ENCODE peak calls at places on chromosomes 3 and 15, in six cellular contexts. Q is transverse colon; M is H1; O is naive thymus-derived CD4-positive, alpha-beta T cell; D is GM23338; U is fibroblast of lung. J is an unnamed sample. For H3K4me1, the result is how much of the 10 kb centered on the place peaks cover.

GRCh38 chr3:142226474-142226873 is 1.1 kb upstream of the GK5 start:
- DNase-seq in D (peak), O (no peak), U (no peak), M (no peak), Q (no peak), J (no peak)

GRCh38 chr15:37204698-37205097 is 104.3 kb upstream of the MEIS2 start:
- DNase-seq in D (peak), M (no peak), O (no peak), Q (no peak), U (no peak), J (no peak)

GRCh38 chr3:129658156-129658843 is 51.8 kb upstream of the PLXND1 start:
- DNase-seq in O (no peak), D (no peak), U (no peak), Q (no peak), M (no peak), J (no peak)

GRCh38 chr3:125356140-125357026 is 18.7 kb downstream of the ZNF148 start:
- DNase-seq in Q (no peak), U (no peak), M (no peak), O (no peak), D (no peak), J (no peak)

GRCh38 chr3:72641072-72641471 is 207.2 kb downstream of the SHQ1 start:
- DNase-seq in M (no peak), O (no peak), D (no peak), U (no peak), Q (no peak), J (no peak)

GRCh38 chr3:172447611-172448579 is at the start of gene GHSR:
- DNase-seq in M (no peak), U (no peak), Q (no peak), O (no peak), D (peak), J (no peak)

GRCh38 chr15:48466825-48467224 is 135.6 kb downstream of the DUT start:
- DNase-seq in Q (no peak), U (no peak), M (no peak), O (no peak), D (no peak), J (no peak)

GRCh38 chr3:25532763-25533162 is 104.7 kb downstream of the RARB start:
- DNase-seq in U (peak), O (no peak), M (peak), Q (no peak), D (peak), J (peak)

GRCh38 chr15:69784808-69785550 is 312.7 kb downstream of the TLE3 start:
- DNase-seq in D (no peak), M (no peak), O (no peak), U (peak), Q (no peak), J (no peak)

GRCh38 chr3:77467702-77468407 is 428.0 kb downstream of the ROBO2 start:
- DNase-seq in O (no peak), M (no peak), U (no peak), Q (no peak), D (no peak), J (no peak)

GRCh38 chr3:56988874-56989433 is 71.5 kb upstream of the SPATA12 start:
- DNase-seq in O (peak), D (peak), Q (peak), M (peak), U (peak), J (peak)

GRCh38 chr3:14988988-14989394 is 41.6 kb downstream of the NR2C2 start:
- DNase-seq in O (no peak), U (no peak), Q (peak), M (peak), D (peak), J (peak)

GRCh38 chr3:97981886-97982285 is 9.7 kb upstream of the RIOX2 start:
- DNase-seq in M (no peak), U (peak), Q (no peak), O (no peak), D (no peak), J (no peak)

GRCh38 chr3:178672263-178672662 is 136.0 kb downstream of the KCNMB2 start:
- DNase-seq in M (no peak), D (no peak), O (no peak), Q (no peak), U (no peak), J (no peak)

GRCh38 chr3:196237203-196237602 is 20.9 kb downstream of the SLC51A start:
- DNase-seq in M (no peak), U (no peak), D (no peak), O (no peak), Q (no peak), J (no peak)

GRCh38 chr3:123081718-123082369 is 15.0 kb downstream of the PDIA5 start:
- DNase-seq in U (no peak), Q (no peak), M (no peak), O (no peak), D (no peak), J (no peak)

GRCh38 chr15:100873029-100873677 is 6.5 kb upstream of the ALDH1A3 start:
- DNase-seq in D (peak), M (no peak), U (peak), O (peak), Q (peak), J (peak)

GRCh38 chr3:186998937-186999368 is 68.6 kb downstream of the ST6GAL1 start:
- DNase-seq in M (peak), O (no peak), Q (no peak), D (peak), U (no peak), J (no peak)

GRCh38 chr15:95701410-95701809 is 629.1 kb upstream of the NR2F2 start:
- DNase-seq in Q (no peak), U (no peak), M (no peak), D (no peak), O (no peak), J (no peak)

GRCh38 chr3:66023254-66023653 is 15.5 kb downstream of the MAGI1 start:
- DNase-seq in M (no peak), O (no peak), D (no peak), Q (no peak), U (no peak), J (no peak)

GRCh38 chr3:177835008-177835407 is 637.7 kb upstream of the TBL1XR1 start:
- DNase-seq in Q (no peak), U (peak), M (no peak), D (no peak), O (no peak), J (no peak)

GRCh38 chr3:20576228-20576627 is 390.2 kb upstream of the SGO1 start:
- DNase-seq in Q (no peak), U (no peak), M (no peak), D (no peak), O (no peak), J (no peak)

GRCh38 chr3:132879651-132880050 is 157.4 kb upstream of the NPHP3 start:
- DNase-seq in Q (no peak), D (peak), U (no peak), M (peak), O (no peak), J (no peak)

GRCh38 chr3:126154391-126155279 is 25.8 kb downstream of the ALDH1L1 start:
- DNase-seq in U (no peak), M (no peak), O (no peak), D (no peak), Q (no peak), J (no peak)

GRCh38 chr3:10470666-10471336 is 34.6 kb downstream of the ATP2B2 start:
- DNase-seq in Q (no peak), D (peak), M (no peak), O (no peak), U (no peak), J (no peak)

GRCh38 chr3:146640955-146641867 is 36.1 kb upstream of the PLSCR5 start:
- DNase-seq in M (no peak), O (no peak), D (peak), U (peak), Q (no peak), J (peak)

GRCh38 chr3:48962939-48963338 is 27.1 kb upstream of the P4HTM start:
- DNase-seq in U (no peak), O (no peak), M (no peak), D (peak), Q (no peak), J (no peak)

GRCh38 chr3:24273491-24273890 is 221.2 kb downstream of the THRB start:
- DNase-seq in M (no peak), Q (no peak), O (no peak), U (no peak), D (no peak), J (no peak)

GRCh38 chr15:40964006-40964405 is 10.7 kb downstream of the CHAC1 start:
- DNase-seq in U (no peak), M (no peak), Q (no peak), D (no peak), O (no peak), J (no peak)

GRCh38 chr3:142732066-142732465 is 8.2 kb downstream of the TRPC1 start:
- DNase-seq in U (no peak), M (no peak), Q (no peak), D (peak), O (no peak), J (no peak)

GRCh38 chr3:45950686-45951600 is 7.7 kb downstream of the CXCR6 start:
- DNase-seq in Q (no peak), M (no peak), D (no peak), O (peak), U (no peak), J (peak)

GRCh38 chr15:50825946-50826345 is 60.4 kb upstream of the SPPL2A start:
- DNase-seq in O (no peak), D (no peak), U (no peak), Q (no peak), M (no peak), J (no peak)

GRCh38 chr3:150739200-150739863 is 23.6 kb downstream of the SIAH2 start:
- DNase-seq in M (no peak), U (no peak), O (no peak), D (no peak), Q (no peak), J (no peak)
- H3K4me1 ChIP-seq in M (under half), U (under half), O (under half), D (under half), Q (under half), J (half or more)

GRCh38 chr15:85414037-85414436 is 33.6 kb downstream of the AKAP13 start:
- DNase-seq in U (no peak), O (no peak), D (no peak), M (no peak), Q (no peak), J (no peak)

GRCh38 chr15:85412956-85413854 is 32.8 kb downstream of the AKAP13 start:
- DNase-seq in O (peak), D (no peak), M (peak), U (peak), Q (peak), J (peak)

GRCh38 chr15:85414991-85415390 is 34.6 kb downstream of the AKAP13 start:
- DNase-seq in U (no peak), D (no peak), M (no peak), Q (no peak), O (no peak), J (no peak)

GRCh38 chr15:85415779-85416178 is 35.4 kb downstream of the AKAP13 start:
- DNase-seq in M (no peak), D (no peak), U (no peak), Q (no peak), O (no peak), J (no peak)

GRCh38 chr15:85414495-85414894 is 34.1 kb downstream of the AKAP13 start:
- DNase-seq in U (peak), Q (no peak), D (no peak), M (no peak), O (peak), J (peak)
- H3K4me1 ChIP-seq in U (under half), Q (under half), D (under half), M (under half), O (under half), J (under half)

DNA sequence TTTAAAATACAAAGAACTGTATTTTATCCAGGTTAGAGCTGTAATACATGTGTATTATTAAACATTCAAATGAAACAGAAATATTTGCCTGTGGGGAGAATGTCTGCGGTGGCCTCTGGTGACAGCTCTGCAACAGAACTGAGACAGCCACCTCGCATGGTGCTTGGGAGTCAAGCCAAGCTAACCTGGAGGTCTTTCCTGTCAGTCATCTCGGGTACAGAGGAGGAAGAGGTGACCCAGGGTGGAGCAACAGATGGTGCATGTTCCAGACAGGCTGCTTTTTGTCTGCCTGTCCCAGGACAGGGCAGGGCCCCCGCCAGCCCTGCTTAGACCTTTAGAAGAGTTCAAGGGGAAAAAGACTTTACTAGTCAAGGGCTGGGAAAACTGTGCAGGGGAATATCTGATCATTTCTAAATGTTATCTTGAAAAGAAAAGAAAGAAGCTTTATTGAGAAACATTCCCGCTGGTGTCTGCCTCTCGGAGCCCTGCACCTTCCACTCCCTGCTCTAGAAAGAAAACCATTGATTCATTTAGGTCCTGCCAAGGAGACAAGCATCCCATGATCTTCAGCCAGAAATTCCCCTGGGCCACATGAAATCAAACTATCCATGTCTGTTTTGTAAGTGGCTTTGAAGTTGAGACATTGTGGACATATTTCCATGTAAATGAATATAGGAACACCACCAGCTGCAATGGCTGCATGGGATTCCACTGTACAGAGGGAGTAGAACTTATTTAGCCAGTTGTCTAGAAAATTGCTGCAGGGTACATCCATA is 5.5 kb upstream of the NR2E3 start:
- DNase-seq in M (no peak), O (no peak), Q (no peak), D (no peak), U (no peak), J (no peak)
- H3K4me1 ChIP-seq in M (under half), O (under half), Q (under half), D (under half), U (under half), J (under half)

GRCh38 chr15:98715890-98716443 is 67.6 kb downstream of the IGF1R start:
- DNase-seq in O (peak), Q (no peak), D (no peak), M (no peak), U (no peak), J (no peak)

GRCh38 chr15:98719169-98719515 is 70.8 kb downstream of the IGF1R start:
- DNase-seq in M (no peak), U (no peak), Q (no peak), O (no peak), D (no peak), J (no peak)

GRCh38 chr15:98720036-98720435 is 71.7 kb downstream of the IGF1R start:
- DNase-seq in M (no peak), D (no peak), O (no peak), U (no peak), Q (no peak), J (no peak)

GRCh38 chr15:98718426-98719168 is 70.3 kb downstream of the IGF1R start:
- DNase-seq in U (no peak), Q (no peak), O (no peak), M (no peak), D (no peak), J (no peak)

GRCh38 chr15:98717942-98718341 is 69.6 kb downstream of the IGF1R start:
- DNase-seq in Q (no peak), M (no peak), O (no peak), U (no peak), D (no peak), J (no peak)
- H3K4me1 ChIP-seq in Q (under half), M (half or more), O (under half), U (under half), D (half or more), J (under half)

GRCh38 chr3:42514876-42515275 is 12.4 kb downstream of the VIPR1 start:
- DNase-seq in O (no peak), U (no peak), D (no peak), M (no peak), Q (no peak), J (no peak)

GRCh38 chr3:42513121-42513520 is 10.7 kb downstream of the VIPR1 start:
- DNase-seq in D (no peak), U (no peak), Q (no peak), M (no peak), O (no peak), J (no peak)

GRCh38 chr3:42515391-42515916 is 13.0 kb downstream of the VIPR1 start:
- DNase-seq in U (no peak), Q (peak), O (no peak), D (no peak), M (no peak), J (no peak)

GRCh38 chr3:42511196-42511595 is 8.8 kb downstream of the VIPR1 start:
- DNase-seq in U (no peak), Q (no peak), O (no peak), M (no peak), D (no peak), J (no peak)

DNA sequence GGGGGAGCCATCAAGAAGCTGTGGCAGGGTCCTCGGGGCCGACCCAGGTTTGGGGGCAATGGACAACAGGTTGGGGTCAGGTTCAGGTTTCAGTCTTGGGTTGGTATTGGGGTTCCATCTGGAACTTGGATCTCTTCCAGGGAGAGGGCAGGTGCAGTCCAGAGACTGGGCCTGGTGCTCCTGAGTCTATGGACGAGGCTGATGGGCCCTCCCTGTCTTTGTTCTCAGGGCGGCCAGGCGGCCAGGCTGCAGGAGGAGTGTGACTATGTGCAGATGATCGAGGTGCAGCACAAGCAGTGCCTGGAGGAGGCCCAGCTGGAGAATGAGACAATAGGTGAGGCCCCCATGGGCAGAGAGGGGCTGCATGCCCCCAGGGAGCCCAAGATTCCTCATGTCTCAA is 11.1 kb downstream of the VIPR1 start:
- DNase-seq in Q (no peak), M (no peak), D (no peak), O (no peak), U (no peak), J (no peak)
- H3K4me1 ChIP-seq in Q (half or more), M (under half), D (under half), O (under half), U (under half), J (under half)

GRCh38 chr15:78673917-78674444 is 33.0 kb upstream of the CHRNB4 start:
- DNase-seq in U (no peak), Q (no peak), M (no peak), D (no peak), O (no peak), J (no peak)

GRCh38 chr15:78673476-78673875 is 32.5 kb upstream of the CHRNB4 start:
- DNase-seq in O (no peak), M (no peak), D (no peak), Q (no peak), U (no peak), J (no peak)

GRCh38 chr15:78676424-78677110 is 35.6 kb upstream of the CHRNB4 start:
- DNase-seq in Q (no peak), D (peak), U (no peak), O (no peak), M (no peak), J (no peak)

GRCh38 chr15:78675617-78676360 is 34.8 kb upstream of the CHRNB4 start:
- DNase-seq in M (no peak), Q (no peak), O (no peak), D (no peak), U (no peak), J (no peak)

DNA sequence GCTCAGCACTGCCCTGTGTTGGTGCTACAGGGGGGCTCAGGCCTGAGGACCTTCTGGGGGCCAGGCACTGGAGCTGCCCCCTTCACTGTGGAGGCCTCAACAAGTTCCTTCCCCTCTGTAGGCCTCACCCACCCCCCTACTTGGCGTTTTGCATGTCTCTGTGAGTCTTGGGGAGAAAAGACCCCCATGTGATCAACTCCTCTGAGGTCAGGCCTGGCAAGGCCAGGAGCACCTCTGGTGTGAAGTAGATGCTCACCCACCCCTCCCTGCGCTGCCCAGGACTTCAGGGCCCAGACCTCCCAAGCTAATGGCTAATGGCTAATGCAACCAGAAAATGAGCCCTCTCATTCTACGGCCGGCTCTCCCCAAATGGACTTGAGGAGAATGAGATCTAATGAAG is 34.2 kb upstream of the CHRNB4 start:
- DNase-seq in M (no peak), Q (no peak), D (no peak), U (no peak), O (no peak), J (no peak)
- H3K4me1 ChIP-seq in M (under half), Q (under half), D (under half), U (under half), O (under half), J (under half)

GRCh38 chr3:99879275-99879674 is 61.6 kb downstream of the CMSS1 start:
- DNase-seq in M (no peak), U (no peak), Q (no peak), D (no peak), O (no peak), J (no peak)

GRCh38 chr3:99875573-99875924 is 57.9 kb downstream of the CMSS1 start:
- DNase-seq in M (no peak), D (peak), O (no peak), U (peak), Q (no peak), J (no peak)

GRCh38 chr3:99875925-99876781 is 58.5 kb downstream of the CMSS1 start:
- DNase-seq in D (peak), M (peak), U (peak), Q (peak), O (peak), J (peak)

GRCh38 chr3:99878005-99878404 is 60.3 kb downstream of the CMSS1 start:
- DNase-seq in D (no peak), O (no peak), M (no peak), Q (no peak), U (peak), J (no peak)

GRCh38 chr3:99877180-99877579 is 59.5 kb downstream of the CMSS1 start:
- DNase-seq in M (no peak), U (no peak), Q (no peak), O (no peak), D (no peak), J (no peak)
- H3K4me1 ChIP-seq in M (under half), U (under half), Q (under half), O (under half), D (under half), J (under half)

GRCh38 chr3:70985572-70985971 is 598.0 kb downstream of the FOXP1 start:
- DNase-seq in U (no peak), M (no peak), O (no peak), D (no peak), Q (no peak), J (no peak)
- H3K4me1 ChIP-seq in U (under half), M (under half), O (under half), D (under half), Q (under half), J (half or more)

J was measured in CD4-positive, alpha-beta memory T cell.